ENCODE peak calls at places on chromosomes 7 and 10, in four cellular contexts. D, K, Z and M are unnamed samples. For H3K4me1, the result is how much of the 10 kb centered on the place peaks cover.

GRCh38 chr7:84258628-84259027 is 64.0 kb upstream of the SEMA3A start:
- DNase-seq in D (peak), Z (no peak), K (no peak), M (no peak)

GRCh38 chr7:137930616-137931015 is 71.3 kb downstream of the CREB3L2 start:
- DNase-seq in Z (no peak), K (no peak), D (peak), M (no peak)

GRCh38 chr10:23270531-23270930 is 74.1 kb downstream of the C10orf67 start:
- DNase-seq in D (no peak), Z (no peak), K (no peak), M (no peak)

GRCh38 chr10:63720072-63720537 is 198.9 kb downstream of the REEP3 start:
- DNase-seq in D (peak), Z (peak), K (no peak), M (no peak)

GRCh38 chr7:44847920-44848634 is at the start of gene H2AZ2:
- DNase-seq in Z (peak), D (peak), K (peak), M (peak)

GRCh38 chr10:121179006-121179405 is 327.8 kb downstream of the WDR11 start:
- DNase-seq in D (no peak), Z (no peak), K (no peak), M (no peak)

GRCh38 chr7:22110227-22110839 is 164.6 kb upstream of the CDCA7L start:
- DNase-seq in D (peak), K (peak), Z (peak), M (no peak)

GRCh38 chr7:149662591-149663095 is 110.7 kb downstream of the ZNF467 start:
- DNase-seq in Z (peak), D (peak), K (no peak), M (peak)

GRCh38 chr10:21166557-21167287 is 269.6 kb upstream of the NEBL start:
- DNase-seq in D (no peak), K (no peak), Z (no peak), M (no peak)

GRCh38 chr7:56083150-56083785 is 9.5 kb downstream of the PHKG1 start:
- DNase-seq in Z (no peak), D (no peak), K (peak), M (peak)

GRCh38 chr7:9691286-9691685 is 1257.9 kb downstream of the NXPH1 start:
- DNase-seq in Z (no peak), D (no peak), K (no peak), M (no peak)

GRCh38 chr10:44763331-44763730 is 147.8 kb upstream of the TMEM72 start:
- DNase-seq in Z (no peak), K (no peak), D (no peak), M (no peak)

GRCh38 chr7:28666144-28666543 is 253.8 kb downstream of the CREB5 start:
- DNase-seq in K (no peak), Z (no peak), D (peak), M (no peak)

GRCh38 chr7:9854605-9855004 is 1119.1 kb upstream of the PHF14 start:
- DNase-seq in K (no peak), Z (no peak), D (no peak), M (no peak)

GRCh38 chr7:149625339-149625946 is 127.8 kb upstream of the ZNF746 start:
- DNase-seq in D (peak), Z (peak), K (peak), M (no peak)

GRCh38 chr7:141460781-141461715 is 90.2 kb upstream of the AGK start:
- DNase-seq in K (peak), Z (peak), D (no peak), M (no peak)

GRCh38 chr10:71236286-71236685 is 23.9 kb downstream of the UNC5B start:
- DNase-seq in K (no peak), Z (peak), D (no peak), M (no peak)

GRCh38 chr7:35035511-35035921 is 1.8 kb downstream of the DPY19L1 start:
- DNase-seq in Z (no peak), K (no peak), D (peak), M (no peak)

GRCh38 chr7:126213876-126214275 is 1038.9 kb downstream of the GRM8 start:
- DNase-seq in Z (no peak), K (no peak), D (no peak), M (no peak)

GRCh38 chr10:65952086-65952485 is 973.8 kb upstream of the LRRTM3 start:
- DNase-seq in K (no peak), Z (no peak), D (no peak), M (no peak)

GRCh38 chr7:6015917-6016652 is 7.0 kb downstream of the AIMP2 start:
- DNase-seq in D (peak), Z (peak), K (peak), M (peak)

GRCh38 chr7:72603073-72603472 is 190.9 kb upstream of the CALN1 start:
- DNase-seq in D (no peak), Z (no peak), K (no peak), M (no peak)

GRCh38 chr7:46301677-46302076 is 380.6 kb upstream of the IGFBP3 start:
- DNase-seq in K (no peak), D (peak), Z (no peak), M (no peak)

GRCh38 chr7:5083291-5083690 is 37.6 kb downstream of the RBAK start:
- DNase-seq in D (no peak), K (no peak), Z (no peak), M (no peak)

GRCh38 chr7:16646427-16647081 is 573 bp downstream of the BZW2 start:
- DNase-seq in Z (no peak), D (no peak), K (no peak), M (no peak)

GRCh38 chr7:123658023-123658422 is 2.4 kb downstream of the LMOD2 start:
- DNase-seq in Z (no peak), D (no peak), K (no peak), M (peak)

GRCh38 chr7:138000081-138000701 is 1.7 kb downstream of the CREB3L2 start:
- DNase-seq in D (peak), K (peak), Z (peak), M (peak)

GRCh38 chr10:63723320-63723719 is 202.1 kb downstream of the REEP3 start:
- DNase-seq in Z (no peak), D (no peak), K (no peak), M (no peak)

GRCh38 chr7:69883399-69883821 is 285.1 kb downstream of the AUTS2 start:
- DNase-seq in D (no peak), K (no peak), Z (no peak), M (no peak)

GRCh38 chr10:75651452-75651851 is 220.0 kb downstream of the LRMDA start:
- DNase-seq in D (no peak), Z (no peak), K (no peak), M (no peak)

GRCh38 chr7:19871102-19871501 is 97.7 kb upstream of the TMEM196 start:
- DNase-seq in Z (no peak), K (no peak), D (no peak), M (no peak)

GRCh38 chr7:149285581-149285975 is 23.6 kb downstream of the ZNF783 start:
- DNase-seq in D (peak), Z (no peak), K (peak), M (no peak)

DNA sequence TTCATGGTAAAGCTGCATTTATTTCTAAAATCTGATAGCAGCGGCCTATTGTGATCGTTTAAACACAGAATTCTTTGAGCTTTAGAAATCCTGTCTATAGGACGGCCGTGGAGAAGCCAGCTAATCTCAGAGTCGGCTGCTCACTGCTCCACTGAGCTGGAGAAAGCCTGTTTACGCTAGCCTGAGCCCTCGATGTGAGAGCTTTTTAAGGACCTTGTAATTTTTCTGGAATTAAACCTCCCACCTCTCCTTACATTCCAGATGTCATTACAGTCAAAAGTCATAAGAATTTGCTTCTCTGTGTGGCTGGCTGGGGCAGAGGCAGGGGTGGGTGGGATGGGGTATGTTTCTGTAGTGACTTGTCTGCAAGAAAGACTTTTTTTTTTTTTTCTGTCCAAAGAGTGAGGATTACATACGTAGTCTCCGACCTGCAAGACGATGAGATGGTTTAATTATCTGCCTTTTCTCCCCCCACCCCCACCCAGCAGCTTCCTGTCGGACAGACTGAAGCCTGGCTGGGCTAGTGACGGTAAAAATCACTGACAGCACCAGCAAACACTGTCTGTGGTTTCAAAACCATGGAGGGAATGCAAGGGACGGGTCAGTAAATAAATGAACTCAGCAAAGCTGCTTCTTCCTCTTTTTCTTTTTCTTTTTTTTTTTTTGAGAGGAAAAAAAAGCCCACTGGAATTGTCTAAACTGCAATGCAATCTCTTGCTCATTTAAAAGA is 31.8 kb downstream of the TRIM8 start:
- DNase-seq in Z (peak), K (no peak), D (peak), M (no peak)
- H3K4me1 ChIP-seq in Z (under half), K (under half), D (under half), M (under half)

DNA sequence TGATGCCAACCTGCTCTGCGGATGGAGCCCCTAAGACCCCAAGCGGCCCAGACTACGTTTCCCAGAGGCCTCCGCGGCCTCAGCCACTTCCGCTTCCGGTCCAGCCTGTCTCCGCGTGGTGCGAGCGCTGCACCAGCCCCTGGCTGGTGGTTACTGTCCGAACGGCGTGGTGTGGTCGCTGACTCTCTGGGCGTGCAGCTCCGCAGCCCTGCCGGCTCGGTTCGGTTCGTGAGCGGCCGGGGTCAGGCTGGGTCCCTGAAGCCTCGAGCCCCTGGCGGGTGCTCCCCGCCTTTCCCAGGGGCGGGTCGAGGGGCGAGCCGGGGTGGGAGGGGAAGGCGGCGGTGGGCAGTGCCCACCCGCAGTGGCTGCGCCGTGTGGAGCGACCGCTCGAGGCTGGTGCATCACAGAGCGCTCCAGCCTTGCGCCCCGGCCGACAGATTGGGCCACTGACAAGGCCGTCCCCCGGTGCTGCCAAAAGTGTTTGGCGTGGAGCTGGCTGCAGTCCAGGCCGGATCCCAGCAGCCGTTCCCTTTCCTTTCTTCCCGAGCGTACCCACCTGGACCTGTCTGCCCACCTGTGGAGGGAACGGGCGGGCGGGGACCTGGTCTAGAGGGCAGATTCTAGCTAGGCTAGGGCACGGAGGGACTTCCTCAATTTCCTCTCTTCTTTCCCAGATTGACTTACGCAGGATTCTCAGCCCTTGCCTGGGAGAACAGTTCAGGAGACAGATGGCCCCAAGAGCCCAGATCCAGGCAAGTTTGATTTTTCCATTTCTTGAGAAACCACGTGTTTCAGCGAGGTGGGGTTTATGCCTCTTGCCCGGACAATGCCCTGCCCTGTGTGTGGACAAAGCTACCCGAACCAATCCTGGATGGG is at the start of gene ZNF485:
- DNase-seq in Z (peak), K (peak), D (peak), M (peak)
- TF ChIP-seq POLR2A in Z (no peak), K (no peak), D (no peak), M (peak)

GRCh38 chr10:32048282-32048681 is 7.9 kb downstream of the KIF5B start:
- DNase-seq in Z (no peak), K (no peak), D (no peak), M (no peak)

GRCh38 chr10:32054087-32054486 is 2.1 kb downstream of the KIF5B start:
- DNase-seq in D (peak), K (no peak), Z (no peak), M (no peak)

GRCh38 chr10:32050145-32050544 is 6.1 kb downstream of the KIF5B start:
- DNase-seq in K (no peak), D (no peak), Z (no peak), M (no peak)

GRCh38 chr10:32049113-32049512 is 7.1 kb downstream of the KIF5B start:
- DNase-seq in D (peak), Z (no peak), K (no peak), M (no peak)
- H3K4me1 ChIP-seq in D (under half), Z (under half), K (under half), M (under half)

GRCh38 chr7:130925136-130925794 is 191.3 kb upstream of the KLF14 start:
- DNase-seq in D (no peak), Z (no peak), K (no peak), M (no peak)

GRCh38 chr7:130922206-130923112 is 188.5 kb upstream of the KLF14 start:
- DNase-seq in D (no peak), K (no peak), Z (no peak), M (no peak)

GRCh38 chr7:130926021-130926691 is 192.1 kb upstream of the KLF14 start:
- DNase-seq in Z (no peak), K (no peak), D (no peak), M (no peak)

GRCh38 chr7:130921391-130922180 is 187.6 kb upstream of the KLF14 start:
- DNase-seq in Z (no peak), K (peak), D (peak), M (peak)

DNA sequence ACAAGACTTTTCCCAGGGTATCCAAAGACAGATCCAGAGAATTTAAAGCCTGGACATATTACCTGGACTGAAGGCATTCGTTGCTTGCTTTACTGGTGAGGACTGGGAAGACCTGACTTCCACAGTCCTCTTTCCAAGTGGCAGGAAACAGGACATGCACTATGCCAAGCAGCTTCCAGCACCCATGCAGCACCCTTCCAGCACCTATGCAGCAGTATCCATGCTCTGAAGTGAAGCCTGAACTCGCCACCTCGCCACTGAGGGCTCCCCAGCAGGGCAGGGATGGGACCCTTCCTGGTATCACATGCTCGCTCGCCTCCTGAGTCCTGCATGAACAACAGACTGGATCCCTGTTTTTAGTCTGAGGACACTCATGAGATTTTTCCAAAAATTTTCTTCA is 189.9 kb upstream of the KLF14 start:
- DNase-seq in K (no peak), D (no peak), Z (no peak), M (no peak)
- TF ChIP-seq POLR2A in K (no peak), D (no peak), Z (no peak), M (no peak)

GRCh38 chr10:125054216-125054615 is 106.1 kb downstream of the CTBP2 start:
- DNase-seq in Z (no peak), D (no peak), K (no peak), M (no peak)
- H3K4me1 ChIP-seq in Z (under half), D (under half), K (half or more), M (under half)

GRCh38 chr7:80637453-80637852 is 989 bp upstream of the CD36 start:
- DNase-seq in K (no peak), Z (no peak), D (no peak), M (no peak)

GRCh38 chr7:80635998-80636397 is 2.4 kb upstream of the CD36 start:
- DNase-seq in D (no peak), Z (no peak), K (no peak), M (no peak)

GRCh38 chr7:80635533-80635932 is 2.9 kb upstream of the CD36 start:
- DNase-seq in D (peak), Z (no peak), K (no peak), M (no peak)

GRCh38 chr7:80636709-80637108 is 1.7 kb upstream of the CD36 start:
- DNase-seq in K (no peak), Z (no peak), D (no peak), M (no peak)

GRCh38 chr7:80637911-80638765 is at the start of gene CD36:
- DNase-seq in Z (no peak), K (no peak), D (no peak), M (no peak)
- TF ChIP-seq POLR2A in Z (no peak), K (no peak), D (no peak), M (peak)

DNA sequence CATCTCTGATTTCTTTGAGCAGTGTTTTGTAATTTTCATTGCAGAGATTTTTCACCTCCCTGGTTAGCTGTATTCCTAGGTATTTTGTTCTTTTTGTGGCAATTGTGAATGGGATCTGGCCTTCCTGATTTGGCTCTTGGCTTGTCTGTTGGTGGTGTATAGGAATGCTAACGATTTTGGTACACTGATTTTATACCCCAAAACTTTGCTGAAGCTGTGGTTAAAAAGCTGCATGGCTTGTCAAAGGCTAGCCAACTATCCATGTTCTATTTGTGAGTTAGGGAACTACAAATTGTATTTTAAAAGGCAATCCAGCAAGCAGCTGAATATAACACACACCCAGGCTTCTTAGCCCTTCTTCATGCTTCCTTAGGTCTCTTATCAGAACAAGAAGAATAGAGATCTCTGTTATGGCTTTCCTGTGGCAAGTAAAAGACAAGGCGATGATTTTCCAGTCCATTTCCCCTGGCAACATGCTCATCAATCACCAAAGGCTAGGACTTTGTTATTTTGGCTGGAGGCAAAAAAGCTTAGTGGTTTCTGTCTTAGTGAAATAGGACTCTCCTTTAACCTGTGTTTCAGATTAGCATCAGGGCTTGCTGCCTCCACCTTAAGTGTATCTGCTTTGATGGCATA is 77.5 kb downstream of the CDK6 start:
- DNase-seq in D (no peak), Z (no peak), K (no peak), M (no peak)
- H3K4me1 ChIP-seq in D (under half), Z (under half), K (under half), M (under half)

GRCh38 chr7:99394188-99394502 is 14.3 kb downstream of the PDAP1 start:
- DNase-seq in D (no peak), Z (no peak), K (no peak), M (no peak)
- TF ChIP-seq POLR2A in D (no peak), Z (no peak), K (no peak), M (no peak)

GRCh38 chr10:101351477-101351876 is 2.5 kb upstream of the BTRC start:
- DNase-seq in D (no peak), K (no peak), Z (no peak), M (no peak)

GRCh38 chr10:101354584-101355070 is 662 bp downstream of the BTRC start:
- DNase-seq in D (no peak), K (no peak), Z (no peak), M (no peak)

GRCh38 chr10:101356132-101356531 is 2.2 kb downstream of the BTRC start:
- DNase-seq in Z (no peak), K (no peak), D (no peak), M (no peak)

GRCh38 chr10:101355307-101355706 is 1.3 kb downstream of the BTRC start:
- DNase-seq in Z (no peak), D (no peak), K (no peak), M (no peak)

DNA sequence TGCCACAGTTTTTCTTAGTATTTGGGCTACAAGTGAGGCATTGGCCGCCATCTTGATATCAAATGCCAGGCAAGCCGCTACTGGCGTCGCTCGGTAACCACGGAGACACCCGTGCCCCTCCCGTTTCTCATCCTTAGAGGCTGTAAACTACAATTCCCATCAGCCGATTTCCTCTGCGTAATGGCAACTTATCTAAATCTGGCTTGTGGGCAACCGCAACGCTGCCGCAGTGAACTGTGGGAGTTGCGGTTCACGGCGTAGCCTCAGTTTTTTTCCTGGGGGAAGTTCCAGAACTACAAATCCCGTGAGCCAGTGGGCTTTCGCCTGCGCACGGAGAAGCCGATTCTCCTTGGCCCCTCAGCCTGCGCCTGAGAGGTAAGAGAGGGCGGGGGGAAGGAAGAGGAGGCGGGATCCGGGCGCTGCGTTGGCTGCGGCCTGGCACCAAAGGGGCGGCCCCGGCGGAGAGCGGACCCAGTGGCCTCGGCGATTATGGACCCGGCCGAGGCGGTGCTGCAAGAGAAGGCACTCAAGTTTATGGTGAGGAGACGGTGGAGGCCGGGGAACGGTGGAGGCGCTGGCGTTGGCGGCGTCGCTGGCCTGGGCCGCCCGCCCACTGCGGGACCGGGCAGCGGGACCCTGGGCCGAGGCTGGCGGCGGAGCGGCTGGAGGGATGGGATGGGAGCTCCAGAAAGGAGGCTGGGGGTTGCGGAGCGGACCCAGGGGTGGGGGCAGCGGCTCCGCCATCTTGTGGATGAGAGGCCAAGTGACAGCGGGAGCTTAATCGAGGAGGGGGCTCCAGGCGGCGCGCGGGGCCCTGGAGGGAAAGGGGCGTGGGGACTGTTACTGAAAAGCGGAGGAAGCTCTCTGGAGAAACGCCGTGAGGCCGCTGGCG is at the start of gene BTRC:
- DNase-seq in D (peak), Z (peak), K (peak), M (peak)
- H3K4me1 ChIP-seq in D (under half), Z (under half), K (under half), M (under half)